ENCODE peak calls at places on chromosomes 3 and 15, in six cellular contexts. P, Y, G, U, Q and N are unnamed samples.

GRCh38 chr3:72997421-72997961 is 880 bp downstream of the PPP4R2 start:
- DNase-seq in Y (no peak), P (no peak), G (no peak), U (peak; percentile 34), Q (peak; percentile 18), N (peak; percentile 50)

GRCh38 chr15:55990071-55990470 is 3.3 kb downstream of the NEDD4 start:
- DNase-seq in Y (no peak), G (no peak), Q (no peak), P (no peak), U (no peak), N (no peak)

GRCh38 chr15:38440353-38441129 is 13.4 kb upstream of the FAM98B start:
- DNase-seq in U (peak; percentile 34), P (peak; percentile 18), Q (peak; percentile 54), Y (peak; percentile 46), G (peak; percentile 17), N (no peak)

GRCh38 chr15:76235186-76235826 is 76.0 kb downstream of the ETFA start:
- DNase-seq in U (peak; percentile 7), P (no peak), Q (no peak), G (no peak), Y (peak; percentile 29), N (no peak)

GRCh38 chr15:25982736-25983135 is 119.6 kb upstream of the ATP10A start:
- DNase-seq in G (no peak), Y (no peak), Q (no peak), P (no peak), U (no peak), N (no peak)

GRCh38 chr3:42497009-42497731 is 5.3 kb upstream of the VIPR1 start:
- DNase-seq in Q (no peak), P (no peak), Y (no peak), G (no peak), U (no peak), N (peak; percentile 41)

GRCh38 chr15:79430901-79431635 is 1.1 kb upstream of the MINAR1 start:
- DNase-seq in U (no peak), G (no peak), Y (no peak), P (no peak), Q (peak; percentile 23), N (no peak)

GRCh38 chr15:50909044-50909342 is 510 bp downstream of the AP4E1 start:
- DNase-seq in G (no peak), Q (no peak), Y (no peak), U (no peak), P (no peak), N (no peak)

GRCh38 chr3:16427309-16427965 is 86.1 kb downstream of the RFTN1 start:
- DNase-seq in Q (no peak), U (no peak), P (no peak), G (no peak), Y (peak; percentile 73), N (no peak)

GRCh38 chr3:183576487-183577107 is 21.1 kb upstream of the KLHL6 start:
- DNase-seq in P (no peak), U (no peak), G (peak; percentile 19), Y (no peak), Q (no peak), N (no peak)

GRCh38 chr3:38125305-38126120 is 11.4 kb downstream of the ACAA1 start:
- DNase-seq in G (no peak), U (no peak), Q (no peak), Y (no peak), P (no peak), N (peak; percentile 51)

GRCh38 chr15:101525087-101525669 is 35.7 kb upstream of the PCSK6 start:
- DNase-seq in P (no peak), Y (no peak), G (no peak), U (no peak), Q (no peak), N (no peak)

GRCh38 chr15:75554717-75555116 is 24.4 kb downstream of the PTPN9 start:
- DNase-seq in G (no peak), Q (peak; percentile 8), P (no peak), Y (no peak), U (no peak), N (no peak)

GRCh38 chr15:51065781-51066180 is 28.9 kb downstream of the TNFAIP8L3 start:
- DNase-seq in P (no peak), Q (no peak), U (no peak), G (no peak), Y (no peak), N (no peak)

GRCh38 chr3:195147649-195148121 is 123.3 kb downstream of the XXYLT1 start:
- DNase-seq in U (no peak), Y (no peak), P (no peak), Q (no peak), G (no peak), N (peak; percentile 66)

GRCh38 chr3:3086239-3086638 is 23.9 kb downstream of the IL5RA start:
- DNase-seq in P (no peak), Q (no peak), Y (no peak), G (no peak), U (no peak), N (no peak)